ENCODE peak calls at places on chromosome 13, in ten cellular contexts. One of them, this sample, is unnamed.

GRCh38 chr13:45966715-45967114 is 85.8 kb downstream of the ZC3H13 start:
- DNase-seq in posterior cingulate gyrus: no peak
- DNase-seq in GM12878: no peak
- DNase-seq in AG10803: no peak
- DNase-seq in HTR-8/SVneo: no peak
- DNase-seq in stimulated activated CD4-positive, alpha-beta T cell treated with anti-CD3 and anti-CD28 coated beads, Interleukin-12 subunit alpha, Interleukin-12 subunit beta, amount 100 ng/mL, for 4 hours: no peak
- DNase-seq in HAP-1: no peak
- DNase-seq in stimulated activated CD8-positive, alpha-beta memory T cell treated with anti-CD3 and anti-CD28 coated beads, Interleukin-15, amount 100 ng/mL, for 24 hours: no peak
- DNase-seq in body of pancreas: no peak
- DNase-seq in Daoy: no peak
- DNase-seq in this sample: no peak

GRCh38 chr13:109213714-109214113 is 572.7 kb downstream of the IRS2 start:
- DNase-seq in GM12878: no peak
- DNase-seq in posterior cingulate gyrus: no peak
- DNase-seq in stimulated activated CD8-positive, alpha-beta memory T cell treated with anti-CD3 and anti-CD28 coated beads, Interleukin-15, amount 100 ng/mL, for 24 hours: no peak
- DNase-seq in HTR-8/SVneo: no peak
- DNase-seq in AG10803: no peak
- DNase-seq in HAP-1: no peak
- DNase-seq in stimulated activated CD4-positive, alpha-beta T cell treated with anti-CD3 and anti-CD28 coated beads, Interleukin-12 subunit alpha, Interleukin-12 subunit beta, amount 100 ng/mL, for 4 hours: no peak
- DNase-seq in body of pancreas: no peak
- DNase-seq in Daoy: no peak
- DNase-seq in this sample: no peak

GRCh38 chr13:57633950-57634828 is 2.6 kb downstream of the PCDH17 start:
- DNase-seq in stimulated activated CD8-positive, alpha-beta memory T cell treated with anti-CD3 and anti-CD28 coated beads, Interleukin-15, amount 100 ng/mL, for 24 hours: no peak
- DNase-seq in HTR-8/SVneo: no peak
- DNase-seq in posterior cingulate gyrus: peak
- DNase-seq in stimulated activated CD4-positive, alpha-beta T cell treated with anti-CD3 and anti-CD28 coated beads, Interleukin-12 subunit alpha, Interleukin-12 subunit beta, amount 100 ng/mL, for 4 hours: no peak
- DNase-seq in GM12878: no peak
- DNase-seq in body of pancreas: peak
- DNase-seq in Daoy: no peak
- DNase-seq in HAP-1: no peak
- DNase-seq in AG10803: no peak
- DNase-seq in this sample: no peak

GRCh38 chr13:43963726-43964125 is 84.0 kb downstream of the LACC1 start:
- DNase-seq in GM12878: no peak
- DNase-seq in HAP-1: no peak
- DNase-seq in HTR-8/SVneo: no peak
- DNase-seq in stimulated activated CD8-positive, alpha-beta memory T cell treated with anti-CD3 and anti-CD28 coated beads, Interleukin-15, amount 100 ng/mL, for 24 hours: no peak
- DNase-seq in stimulated activated CD4-positive, alpha-beta T cell treated with anti-CD3 and anti-CD28 coated beads, Interleukin-12 subunit alpha, Interleukin-12 subunit beta, amount 100 ng/mL, for 4 hours: no peak
- DNase-seq in posterior cingulate gyrus: peak
- DNase-seq in body of pancreas: no peak
- DNase-seq in Daoy: no peak
- DNase-seq in AG10803: no peak
- DNase-seq in this sample: no peak

GRCh38 chr13:79874396-79875360 is 393.7 kb downstream of the NDFIP2 start:
- DNase-seq in posterior cingulate gyrus: peak
- DNase-seq in GM12878: no peak
- DNase-seq in stimulated activated CD8-positive, alpha-beta memory T cell treated with anti-CD3 and anti-CD28 coated beads, Interleukin-15, amount 100 ng/mL, for 24 hours: no peak
- DNase-seq in body of pancreas: no peak
- DNase-seq in HAP-1: no peak
- DNase-seq in AG10803: peak
- DNase-seq in HTR-8/SVneo: no peak
- DNase-seq in stimulated activated CD4-positive, alpha-beta T cell treated with anti-CD3 and anti-CD28 coated beads, Interleukin-12 subunit alpha, Interleukin-12 subunit beta, amount 100 ng/mL, for 4 hours: no peak
- DNase-seq in Daoy: peak
- DNase-seq in this sample: peak

GRCh38 chr13:79770056-79770455 is 289.1 kb downstream of the NDFIP2 start:
- DNase-seq in GM12878: no peak
- DNase-seq in AG10803: no peak
- DNase-seq in stimulated activated CD4-positive, alpha-beta T cell treated with anti-CD3 and anti-CD28 coated beads, Interleukin-12 subunit alpha, Interleukin-12 subunit beta, amount 100 ng/mL, for 4 hours: no peak
- DNase-seq in HTR-8/SVneo: no peak
- DNase-seq in Daoy: no peak
- DNase-seq in posterior cingulate gyrus: no peak
- DNase-seq in HAP-1: no peak
- DNase-seq in body of pancreas: no peak
- DNase-seq in stimulated activated CD8-positive, alpha-beta memory T cell treated with anti-CD3 and anti-CD28 coated beads, Interleukin-15, amount 100 ng/mL, for 24 hours: no peak
- DNase-seq in this sample: no peak

GRCh38 chr13:94708031-94708571 is 4.2 kb downstream of the SOX21 start:
- DNase-seq in HAP-1: peak
- DNase-seq in Daoy: peak
- DNase-seq in AG10803: no peak
- DNase-seq in stimulated activated CD8-positive, alpha-beta memory T cell treated with anti-CD3 and anti-CD28 coated beads, Interleukin-15, amount 100 ng/mL, for 24 hours: no peak
- DNase-seq in stimulated activated CD4-positive, alpha-beta T cell treated with anti-CD3 and anti-CD28 coated beads, Interleukin-12 subunit alpha, Interleukin-12 subunit beta, amount 100 ng/mL, for 4 hours: no peak
- DNase-seq in HTR-8/SVneo: no peak
- DNase-seq in body of pancreas: no peak
- DNase-seq in GM12878: no peak
- DNase-seq in posterior cingulate gyrus: peak
- DNase-seq in this sample: no peak

GRCh38 chr13:76019421-76020044 is 383.4 kb downstream of the LMO7 start:
- DNase-seq in stimulated activated CD4-positive, alpha-beta T cell treated with anti-CD3 and anti-CD28 coated beads, Interleukin-12 subunit alpha, Interleukin-12 subunit beta, amount 100 ng/mL, for 4 hours: peak
- DNase-seq in AG10803: no peak
- DNase-seq in stimulated activated CD8-positive, alpha-beta memory T cell treated with anti-CD3 and anti-CD28 coated beads, Interleukin-15, amount 100 ng/mL, for 24 hours: no peak
- DNase-seq in GM12878: no peak
- DNase-seq in body of pancreas: no peak
- DNase-seq in Daoy: peak
- DNase-seq in HAP-1: peak
- DNase-seq in HTR-8/SVneo: no peak
- DNase-seq in posterior cingulate gyrus: peak
- DNase-seq in this sample: no peak

GRCh38 chr13:27450921-27451461 is 627 bp upstream of the MTIF3 start:
- DNase-seq in GM12878: no peak
- DNase-seq in stimulated activated CD4-positive, alpha-beta T cell treated with anti-CD3 and anti-CD28 coated beads, Interleukin-12 subunit alpha, Interleukin-12 subunit beta, amount 100 ng/mL, for 4 hours: peak
- DNase-seq in body of pancreas: peak
- DNase-seq in AG10803: peak
- DNase-seq in Daoy: peak
- DNase-seq in stimulated activated CD8-positive, alpha-beta memory T cell treated with anti-CD3 and anti-CD28 coated beads, Interleukin-15, amount 100 ng/mL, for 24 hours: no peak
- DNase-seq in HTR-8/SVneo: peak
- DNase-seq in HAP-1: no peak
- DNase-seq in posterior cingulate gyrus: no peak
- DNase-seq in this sample: peak

GRCh38 chr13:46803586-46803985 is 6.6 kb upstream of the ESD start:
- DNase-seq in GM12878: no peak
- DNase-seq in HAP-1: no peak
- DNase-seq in posterior cingulate gyrus: no peak
- DNase-seq in Daoy: peak
- DNase-seq in stimulated activated CD8-positive, alpha-beta memory T cell treated with anti-CD3 and anti-CD28 coated beads, Interleukin-15, amount 100 ng/mL, for 24 hours: no peak
- DNase-seq in body of pancreas: no peak
- DNase-seq in AG10803: no peak
- DNase-seq in stimulated activated CD4-positive, alpha-beta T cell treated with anti-CD3 and anti-CD28 coated beads, Interleukin-12 subunit alpha, Interleukin-12 subunit beta, amount 100 ng/mL, for 4 hours: no peak
- DNase-seq in HTR-8/SVneo: no peak
- DNase-seq in this sample: no peak

GRCh38 chr13:76991432-76991795 is 467 bp upstream of the CLN5 start:
- DNase-seq in HTR-8/SVneo: no peak
- DNase-seq in AG10803: no peak
- DNase-seq in stimulated activated CD8-positive, alpha-beta memory T cell treated with anti-CD3 and anti-CD28 coated beads, Interleukin-15, amount 100 ng/mL, for 24 hours: peak
- DNase-seq in stimulated activated CD4-positive, alpha-beta T cell treated with anti-CD3 and anti-CD28 coated beads, Interleukin-12 subunit alpha, Interleukin-12 subunit beta, amount 100 ng/mL, for 4 hours: peak
- DNase-seq in HAP-1: no peak
- DNase-seq in Daoy: peak
- DNase-seq in GM12878: peak
- DNase-seq in body of pancreas: peak
- DNase-seq in posterior cingulate gyrus: no peak
- DNase-seq in this sample: peak

GRCh38 chr13:92460479-92460878 is 766.1 kb upstream of the GPC6 start:
- DNase-seq in GM12878: no peak
- DNase-seq in AG10803: no peak
- DNase-seq in HTR-8/SVneo: no peak
- DNase-seq in HAP-1: no peak
- DNase-seq in body of pancreas: peak
- DNase-seq in posterior cingulate gyrus: no peak
- DNase-seq in stimulated activated CD4-positive, alpha-beta T cell treated with anti-CD3 and anti-CD28 coated beads, Interleukin-12 subunit alpha, Interleukin-12 subunit beta, amount 100 ng/mL, for 4 hours: no peak
- DNase-seq in stimulated activated CD8-positive, alpha-beta memory T cell treated with anti-CD3 and anti-CD28 coated beads, Interleukin-15, amount 100 ng/mL, for 24 hours: no peak
- DNase-seq in Daoy: no peak
- DNase-seq in this sample: no peak

GRCh38 chr13:50645092-50645491 is 198.4 kb downstream of the DLEU7 start:
- DNase-seq in body of pancreas: no peak
- DNase-seq in stimulated activated CD8-positive, alpha-beta memory T cell treated with anti-CD3 and anti-CD28 coated beads, Interleukin-15, amount 100 ng/mL, for 24 hours: no peak
- DNase-seq in HAP-1: no peak
- DNase-seq in AG10803: peak
- DNase-seq in HTR-8/SVneo: peak
- DNase-seq in posterior cingulate gyrus: no peak
- DNase-seq in GM12878: no peak
- DNase-seq in stimulated activated CD4-positive, alpha-beta T cell treated with anti-CD3 and anti-CD28 coated beads, Interleukin-12 subunit alpha, Interleukin-12 subunit beta, amount 100 ng/mL, for 4 hours: no peak
- DNase-seq in Daoy: no peak
- DNase-seq in this sample: peak

GRCh38 chr13:34762312-34762711 is 179.8 kb upstream of the NBEA start:
- DNase-seq in GM12878: no peak
- DNase-seq in Daoy: no peak
- DNase-seq in AG10803: peak
- DNase-seq in stimulated activated CD8-positive, alpha-beta memory T cell treated with anti-CD3 and anti-CD28 coated beads, Interleukin-15, amount 100 ng/mL, for 24 hours: no peak
- DNase-seq in HTR-8/SVneo: no peak
- DNase-seq in stimulated activated CD4-positive, alpha-beta T cell treated with anti-CD3 and anti-CD28 coated beads, Interleukin-12 subunit alpha, Interleukin-12 subunit beta, amount 100 ng/mL, for 4 hours: no peak
- DNase-seq in body of pancreas: no peak
- DNase-seq in posterior cingulate gyrus: no peak
- DNase-seq in HAP-1: no peak
- DNase-seq in this sample: peak

GRCh38 chr13:51339354-51339753 is at the start of gene SERPINE3:
- DNase-seq in HAP-1: no peak
- DNase-seq in body of pancreas: no peak
- DNase-seq in GM12878: no peak
- DNase-seq in HTR-8/SVneo: no peak
- DNase-seq in stimulated activated CD4-positive, alpha-beta T cell treated with anti-CD3 and anti-CD28 coated beads, Interleukin-12 subunit alpha, Interleukin-12 subunit beta, amount 100 ng/mL, for 4 hours: no peak
- DNase-seq in stimulated activated CD8-positive, alpha-beta memory T cell treated with anti-CD3 and anti-CD28 coated beads, Interleukin-15, amount 100 ng/mL, for 24 hours: no peak
- DNase-seq in Daoy: no peak
- DNase-seq in AG10803: no peak
- DNase-seq in posterior cingulate gyrus: no peak
- DNase-seq in this sample: no peak

GRCh38 chr13:111314852-111315251 is 5.6 kb upstream of the TEX29 start:
- DNase-seq in GM12878: no peak
- DNase-seq in body of pancreas: no peak
- DNase-seq in AG10803: peak
- DNase-seq in stimulated activated CD8-positive, alpha-beta memory T cell treated with anti-CD3 and anti-CD28 coated beads, Interleukin-15, amount 100 ng/mL, for 24 hours: no peak
- DNase-seq in HAP-1: no peak
- DNase-seq in Daoy: no peak
- DNase-seq in stimulated activated CD4-positive, alpha-beta T cell treated with anti-CD3 and anti-CD28 coated beads, Interleukin-12 subunit alpha, Interleukin-12 subunit beta, amount 100 ng/mL, for 4 hours: no peak
- DNase-seq in HTR-8/SVneo: no peak
- DNase-seq in posterior cingulate gyrus: no peak
- DNase-seq in this sample: peak

GRCh38 chr13:20399515-20399914 is 126.1 kb downstream of the CRYL1 start:
- DNase-seq in posterior cingulate gyrus: peak
- DNase-seq in stimulated activated CD8-positive, alpha-beta memory T cell treated with anti-CD3 and anti-CD28 coated beads, Interleukin-15, amount 100 ng/mL, for 24 hours: no peak
- DNase-seq in Daoy: no peak
- DNase-seq in HTR-8/SVneo: no peak
- DNase-seq in HAP-1: no peak
- DNase-seq in GM12878: no peak
- DNase-seq in stimulated activated CD4-positive, alpha-beta T cell treated with anti-CD3 and anti-CD28 coated beads, Interleukin-12 subunit alpha, Interleukin-12 subunit beta, amount 100 ng/mL, for 4 hours: no peak
- DNase-seq in body of pancreas: no peak
- DNase-seq in AG10803: no peak
- DNase-seq in this sample: no peak

GRCh38 chr13:111974065-111974640 is 92.8 kb upstream of the SOX1 start:
- DNase-seq in stimulated activated CD8-positive, alpha-beta memory T cell treated with anti-CD3 and anti-CD28 coated beads, Interleukin-15, amount 100 ng/mL, for 24 hours: no peak
- DNase-seq in AG10803: no peak
- DNase-seq in Daoy: no peak
- DNase-seq in HAP-1: no peak
- DNase-seq in GM12878: no peak
- DNase-seq in body of pancreas: no peak
- DNase-seq in HTR-8/SVneo: no peak
- DNase-seq in stimulated activated CD4-positive, alpha-beta T cell treated with anti-CD3 and anti-CD28 coated beads, Interleukin-12 subunit alpha, Interleukin-12 subunit beta, amount 100 ng/mL, for 4 hours: no peak
- DNase-seq in posterior cingulate gyrus: no peak
- DNase-seq in this sample: no peak

GRCh38 chr13:92135509-92135908 is 737.1 kb downstream of the GPC5 start:
- DNase-seq in posterior cingulate gyrus: no peak
- DNase-seq in GM12878: no peak
- DNase-seq in Daoy: no peak
- DNase-seq in stimulated activated CD4-positive, alpha-beta T cell treated with anti-CD3 and anti-CD28 coated beads, Interleukin-12 subunit alpha, Interleukin-12 subunit beta, amount 100 ng/mL, for 4 hours: no peak
- DNase-seq in AG10803: no peak
- DNase-seq in body of pancreas: no peak
- DNase-seq in stimulated activated CD8-positive, alpha-beta memory T cell treated with anti-CD3 and anti-CD28 coated beads, Interleukin-15, amount 100 ng/mL, for 24 hours: no peak
- DNase-seq in HTR-8/SVneo: no peak
- DNase-seq in HAP-1: no peak
- DNase-seq in this sample: no peak

GRCh38 chr13:26111797-26112196 is 60.0 kb upstream of the SHISA2 start:
- DNase-seq in body of pancreas: no peak
- DNase-seq in HAP-1: no peak
- DNase-seq in stimulated activated CD4-positive, alpha-beta T cell treated with anti-CD3 and anti-CD28 coated beads, Interleukin-12 subunit alpha, Interleukin-12 subunit beta, amount 100 ng/mL, for 4 hours: no peak
- DNase-seq in stimulated activated CD8-positive, alpha-beta memory T cell treated with anti-CD3 and anti-CD28 coated beads, Interleukin-15, amount 100 ng/mL, for 24 hours: no peak
- DNase-seq in AG10803: no peak
- DNase-seq in HTR-8/SVneo: no peak
- DNase-seq in posterior cingulate gyrus: no peak
- DNase-seq in Daoy: no peak
- DNase-seq in GM12878: no peak
- DNase-seq in this sample: no peak

GRCh38 chr13:30739646-30740642 is 4.6 kb downstream of the ALOX5AP start:
- DNase-seq in body of pancreas: peak
- DNase-seq in HAP-1: peak
- DNase-seq in posterior cingulate gyrus: no peak
- DNase-seq in HTR-8/SVneo: peak
- DNase-seq in AG10803: peak
- DNase-seq in GM12878: peak
- DNase-seq in stimulated activated CD8-positive, alpha-beta memory T cell treated with anti-CD3 and anti-CD28 coated beads, Interleukin-15, amount 100 ng/mL, for 24 hours: no peak
- DNase-seq in Daoy: peak
- DNase-seq in stimulated activated CD4-positive, alpha-beta T cell treated with anti-CD3 and anti-CD28 coated beads, Interleukin-12 subunit alpha, Interleukin-12 subunit beta, amount 100 ng/mL, for 4 hours: peak
- DNase-seq in this sample: peak

GRCh38 chr13:33174491-33174890 is 111.1 kb downstream of the STARD13 start:
- DNase-seq in Daoy: no peak
- DNase-seq in GM12878: no peak
- DNase-seq in body of pancreas: no peak
- DNase-seq in HTR-8/SVneo: no peak
- DNase-seq in stimulated activated CD4-positive, alpha-beta T cell treated with anti-CD3 and anti-CD28 coated beads, Interleukin-12 subunit alpha, Interleukin-12 subunit beta, amount 100 ng/mL, for 4 hours: no peak
- DNase-seq in stimulated activated CD8-positive, alpha-beta memory T cell treated with anti-CD3 and anti-CD28 coated beads, Interleukin-15, amount 100 ng/mL, for 24 hours: no peak
- DNase-seq in posterior cingulate gyrus: no peak
- DNase-seq in AG10803: no peak
- DNase-seq in HAP-1: no peak
- DNase-seq in this sample: no peak

GRCh38 chr13:93146584-93147292 is 79.9 kb upstream of the GPC6 start:
- DNase-seq in body of pancreas: no peak
- DNase-seq in HTR-8/SVneo: no peak
- DNase-seq in Daoy: peak
- DNase-seq in HAP-1: peak
- DNase-seq in posterior cingulate gyrus: no peak
- DNase-seq in AG10803: peak
- DNase-seq in stimulated activated CD8-positive, alpha-beta memory T cell treated with anti-CD3 and anti-CD28 coated beads, Interleukin-15, amount 100 ng/mL, for 24 hours: no peak
- DNase-seq in GM12878: no peak
- DNase-seq in stimulated activated CD4-positive, alpha-beta T cell treated with anti-CD3 and anti-CD28 coated beads, Interleukin-12 subunit alpha, Interleukin-12 subunit beta, amount 100 ng/mL, for 4 hours: no peak
- DNase-seq in this sample: peak

GRCh38 chr13:20193924-20194631 is 1.3 kb upstream of the GJB2 start:
- DNase-seq in GM12878: no peak
- DNase-seq in HTR-8/SVneo: no peak
- DNase-seq in Daoy: no peak
- DNase-seq in AG10803: no peak
- DNase-seq in stimulated activated CD4-positive, alpha-beta T cell treated with anti-CD3 and anti-CD28 coated beads, Interleukin-12 subunit alpha, Interleukin-12 subunit beta, amount 100 ng/mL, for 4 hours: no peak
- DNase-seq in stimulated activated CD8-positive, alpha-beta memory T cell treated with anti-CD3 and anti-CD28 coated beads, Interleukin-15, amount 100 ng/mL, for 24 hours: no peak
- DNase-seq in body of pancreas: no peak
- DNase-seq in posterior cingulate gyrus: no peak
- DNase-seq in HAP-1: no peak
- DNase-seq in this sample: peak

GRCh38 chr13:93670858-93671257 is 444.3 kb downstream of the GPC6 start:
- DNase-seq in stimulated activated CD8-positive, alpha-beta memory T cell treated with anti-CD3 and anti-CD28 coated beads, Interleukin-15, amount 100 ng/mL, for 24 hours: no peak
- DNase-seq in AG10803: no peak
- DNase-seq in body of pancreas: no peak
- DNase-seq in stimulated activated CD4-positive, alpha-beta T cell treated with anti-CD3 and anti-CD28 coated beads, Interleukin-12 subunit alpha, Interleukin-12 subunit beta, amount 100 ng/mL, for 4 hours: no peak
- DNase-seq in HAP-1: no peak
- DNase-seq in posterior cingulate gyrus: no peak
- DNase-seq in GM12878: no peak
- DNase-seq in Daoy: no peak
- DNase-seq in HTR-8/SVneo: no peak
- DNase-seq in this sample: no peak

GRCh38 chr13:45136741-45137500 is 16.6 kb downstream of the GTF2F2 start:
- DNase-seq in GM12878: no peak
- DNase-seq in stimulated activated CD8-positive, alpha-beta memory T cell treated with anti-CD3 and anti-CD28 coated beads, Interleukin-15, amount 100 ng/mL, for 24 hours: no peak
- DNase-seq in HTR-8/SVneo: no peak
- DNase-seq in stimulated activated CD4-positive, alpha-beta T cell treated with anti-CD3 and anti-CD28 coated beads, Interleukin-12 subunit alpha, Interleukin-12 subunit beta, amount 100 ng/mL, for 4 hours: no peak
- DNase-seq in posterior cingulate gyrus: no peak
- DNase-seq in HAP-1: no peak
- DNase-seq in AG10803: no peak
- DNase-seq in body of pancreas: no peak
- DNase-seq in Daoy: no peak
- DNase-seq in this sample: no peak

GRCh38 chr13:45219938-45220375 is 19.1 kb upstream of the KCTD4 start:
- DNase-seq in GM12878: no peak
- DNase-seq in body of pancreas: no peak
- DNase-seq in AG10803: peak
- DNase-seq in Daoy: peak
- DNase-seq in stimulated activated CD8-positive, alpha-beta memory T cell treated with anti-CD3 and anti-CD28 coated beads, Interleukin-15, amount 100 ng/mL, for 24 hours: no peak
- DNase-seq in HTR-8/SVneo: peak
- DNase-seq in HAP-1: peak
- DNase-seq in stimulated activated CD4-positive, alpha-beta T cell treated with anti-CD3 and anti-CD28 coated beads, Interleukin-12 subunit alpha, Interleukin-12 subunit beta, amount 100 ng/mL, for 4 hours: no peak
- DNase-seq in posterior cingulate gyrus: no peak
- DNase-seq in this sample: peak

GRCh38 chr13:78786399-78786879 is 127.5 kb upstream of the OBI1 start:
- DNase-seq in body of pancreas: no peak
- DNase-seq in Daoy: no peak
- DNase-seq in AG10803: no peak
- DNase-seq in GM12878: no peak
- DNase-seq in stimulated activated CD8-positive, alpha-beta memory T cell treated with anti-CD3 and anti-CD28 coated beads, Interleukin-15, amount 100 ng/mL, for 24 hours: no peak
- DNase-seq in posterior cingulate gyrus: no peak
- DNase-seq in HAP-1: no peak
- DNase-seq in stimulated activated CD4-positive, alpha-beta T cell treated with anti-CD3 and anti-CD28 coated beads, Interleukin-12 subunit alpha, Interleukin-12 subunit beta, amount 100 ng/mL, for 4 hours: no peak
- DNase-seq in HTR-8/SVneo: no peak
- DNase-seq in this sample: no peak